ENCODE peak calls at places on chromosomes 12 and 14, in eight cellular contexts. N, F, W, Z, H, C, D and X are unnamed samples.

GRCh38 chr14:104517867-104518266 is 61.7 kb upstream of the C14orf180 start:
- DNase-seq in D (no peak), H (no peak), C (no peak), F (no peak), N (no peak), W (no peak), Z (no peak), X (no peak)

GRCh38 chr14:31449971-31450610 is 7.2 kb downstream of the DTD2 start:
- DNase-seq in F (peak; percentile 7), D (peak; percentile 33), C (peak; percentile 28), Z (peak; percentile 9), N (peak; percentile 39), H (peak; percentile 83), W (no peak), X (peak; percentile 61)

GRCh38 chr12:132318618-132319033 is 10.8 kb downstream of the GALNT9 start:
- DNase-seq in C (no peak), H (no peak), N (no peak), Z (no peak), D (no peak), F (no peak), W (no peak), X (no peak)

GRCh38 chr12:66594688-66595087 is 84.2 kb downstream of the GRIP1 start:
- DNase-seq in N (no peak), W (no peak), H (peak; percentile 23), Z (no peak), F (no peak), C (peak; percentile 44), D (no peak), X (no peak)

GRCh38 chr12:131946757-131947156 is 3.0 kb upstream of the EP400 start:
- DNase-seq in Z (no peak), D (no peak), H (no peak), N (no peak), F (no peak), W (no peak), C (no peak), X (no peak)

GRCh38 chr12:130431176-130431575 is 93.5 kb downstream of the PIWIL1 start:
- DNase-seq in D (no peak), N (no peak), W (no peak), C (no peak), F (no peak), H (no peak), Z (no peak), X (no peak)

GRCh38 chr14:41615011-41615595 is 8.4 kb downstream of the LRFN5 start:
- DNase-seq in C (no peak), D (no peak), W (no peak), Z (no peak), F (no peak), N (no peak), H (no peak), X (no peak)

GRCh38 chr12:57124259-57124877 is 3.9 kb upstream of the LRP1 start:
- DNase-seq in W (no peak), D (peak; percentile 88), Z (peak; percentile 83), F (peak; percentile 56), N (peak; percentile 74), H (peak; percentile 87), C (peak; percentile 55), X (peak; percentile 86)

GRCh38 chr12:71392521-71393145 is 47.0 kb upstream of the LGR5 start:
- DNase-seq in W (peak; percentile 45), H (peak; percentile 84), F (peak; percentile 72), C (peak; percentile 64), N (peak; percentile 72), Z (peak; percentile 74), D (peak; percentile 80), X (peak; percentile 87)

GRCh38 chr14:99253890-99254289 is 18.1 kb downstream of the BCL11B start:
- DNase-seq in F (no peak), Z (no peak), N (no peak), C (no peak), D (no peak), W (no peak), H (no peak), X (no peak)

GRCh38 chr12:16526693-16527092 is 79.3 kb downstream of the LMO3 start:
- DNase-seq in F (peak; percentile 2), H (peak; percentile 69), N (no peak), C (peak; percentile 70), Z (no peak), W (no peak), D (peak; percentile 34), X (peak; percentile 37)

GRCh38 chr12:112303004-112303403 is 79.2 kb downstream of the HECTD4 start:
- DNase-seq in C (peak; percentile 62), F (no peak), H (peak; percentile 65), W (peak; percentile 33), D (peak; percentile 19), N (peak; percentile 24), Z (no peak), X (no peak)

GRCh38 chr14:45810152-45810872 is 557.3 kb upstream of the MIS18BP1 start:
- DNase-seq in D (peak; percentile 23), C (no peak), H (peak; percentile 9), F (no peak), N (peak; percentile 10), Z (peak; percentile 31), W (no peak), X (peak; percentile 21)

GRCh38 chr12:91804533-91804932 is 341.1 kb downstream of the BTG1 start:
- DNase-seq in H (peak; percentile 39), C (peak; percentile 93), N (no peak), W (no peak), Z (no peak), D (peak; percentile 9), F (peak; percentile 81), X (no peak)

GRCh38 chr14:80211143-80212024 is at the start of gene DIO2:
- DNase-seq in C (no peak), W (no peak), F (no peak), D (peak; percentile 11), H (no peak), Z (peak; percentile 12), N (no peak), X (peak; percentile 9)

GRCh38 chr12:123231931-123232330 is 1.0 kb downstream of the MPHOSPH9 start:
- DNase-seq in H (no peak), N (no peak), F (no peak), W (no peak), D (no peak), Z (peak; percentile 27), C (no peak), X (no peak)

GRCh38 chr12:11071414-11071813 is 9.3 kb upstream of the TAS2R46 start:
- DNase-seq in N (no peak), H (no peak), Z (no peak), W (no peak), F (no peak), D (no peak), C (no peak), X (no peak)

GRCh38 chr12:43578782-43579181 is 26.8 kb upstream of the ADAMTS20 start:
- DNase-seq in F (no peak), C (peak; percentile 18), Z (no peak), D (peak; percentile 7), W (no peak), H (no peak), N (no peak), X (no peak)

DNA sequence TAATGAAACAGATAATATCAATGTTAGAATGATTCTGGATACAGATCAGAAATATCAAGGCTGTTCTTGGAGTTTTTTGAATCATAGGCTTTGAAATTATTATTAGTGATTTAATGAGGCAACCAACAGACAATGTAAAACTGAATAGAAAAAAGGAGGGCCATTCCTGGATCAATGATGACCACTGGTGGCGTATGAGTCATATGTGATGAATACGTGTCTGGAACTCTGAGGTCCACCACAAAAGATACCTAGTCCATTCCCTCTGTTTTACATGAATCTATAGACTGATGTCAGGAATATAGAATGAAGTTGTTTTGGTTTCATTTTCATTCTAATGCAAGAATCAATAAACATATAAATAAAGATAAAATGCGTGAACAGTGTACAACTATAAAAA is 78.3 kb upstream of the RTL1 start:
- DNase-seq in F (peak; percentile 35), N (no peak), H (peak; percentile 68), C (peak; percentile 59), W (no peak), Z (no peak), D (no peak), X (no peak)
- H3K4me3 ChIP-seq in F (no peak overlapping the region), N (no peak overlapping the region), H (no peak overlapping the region), C (no peak overlapping the region), W (no peak overlapping the region), Z (no peak overlapping the region), D (no peak overlapping the region), X (no peak overlapping the region)

DNA sequence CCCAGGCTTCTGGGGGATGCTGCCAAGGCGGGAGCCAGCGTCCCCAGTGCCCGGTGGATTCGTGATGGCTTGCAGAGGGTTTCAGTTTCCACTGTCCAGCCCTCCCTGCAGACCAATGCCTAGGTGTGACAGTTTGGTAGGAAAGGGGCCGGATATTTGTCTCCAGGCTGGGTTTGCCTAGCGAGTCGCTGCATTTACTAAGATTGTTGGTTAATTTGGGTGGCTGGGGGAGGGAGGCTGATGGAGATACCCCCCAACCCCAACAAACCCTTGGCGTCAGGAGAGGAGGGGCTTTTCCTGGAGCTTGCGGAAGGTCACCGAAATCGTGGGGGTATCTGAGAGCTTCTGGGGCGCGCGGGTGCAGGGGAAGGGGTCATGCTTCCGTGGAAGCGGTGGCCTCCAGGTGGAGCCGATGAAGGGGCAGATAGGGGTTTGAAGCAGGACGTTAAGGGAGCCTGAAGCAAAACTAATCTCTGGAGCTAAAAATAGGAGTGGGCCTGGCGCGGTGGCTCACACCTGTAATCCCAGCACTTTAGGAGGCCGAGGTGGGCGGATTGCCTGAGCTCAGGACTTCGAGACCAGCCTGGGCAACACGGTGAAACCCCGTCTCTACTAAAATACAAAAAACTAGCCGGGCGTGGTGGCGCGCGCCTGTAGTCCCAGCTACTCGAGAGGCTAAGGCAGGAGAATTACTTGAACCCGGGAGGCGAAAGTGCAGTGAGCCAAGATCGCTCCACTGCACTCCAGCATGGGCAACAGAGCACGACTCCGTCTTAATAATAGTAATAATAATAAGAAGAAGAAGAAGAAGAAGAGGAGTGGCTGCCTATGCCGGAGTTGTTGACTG is 1.1 kb upstream of the CDC42BPB start:
- DNase-seq in C (no peak), N (no peak), F (no peak), W (no peak), Z (no peak), D (peak; percentile 25), H (peak; percentile 13), X (no peak)
- H3K27ac ChIP-seq in C (peak overlapping the region; percentile 54), N (no peak overlapping the region), F (peak overlapping the region; percentile 79), W (peak overlapping the region; percentile 74), Z (no peak overlapping the region), D (peak overlapping the region; percentile 93), H (peak overlapping the region; percentile 47), X (peak overlapping the region; percentile 73)

DNA sequence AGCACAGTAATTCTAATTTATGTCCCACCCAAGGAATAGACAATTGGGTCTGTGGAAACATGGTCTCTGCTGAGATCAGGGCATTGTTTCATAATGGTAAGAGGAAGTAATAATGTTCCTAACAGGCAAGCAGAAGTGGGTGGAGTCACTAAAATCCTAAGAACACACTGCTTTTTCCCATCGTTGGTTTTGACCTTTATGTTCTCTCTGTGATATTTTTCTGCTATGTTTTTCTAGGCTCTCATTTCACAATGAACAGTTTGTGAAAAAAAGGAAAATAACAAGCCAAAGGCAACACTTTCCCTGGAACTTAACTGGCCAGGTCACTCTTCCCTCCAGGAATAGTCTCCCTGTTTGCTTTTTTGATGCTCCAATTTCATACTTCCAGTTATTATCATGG is 80.6 kb upstream of the OVCH1 start:
- DNase-seq in Z (no peak), C (no peak), F (no peak), N (no peak), D (no peak), W (no peak), H (no peak), X (no peak)
- TF ChIP-seq EZH2 in Z (no peak), C (no peak), F (no peak), N (no peak), D (no peak), W (no peak), H (no peak), X (no peak)

DNA sequence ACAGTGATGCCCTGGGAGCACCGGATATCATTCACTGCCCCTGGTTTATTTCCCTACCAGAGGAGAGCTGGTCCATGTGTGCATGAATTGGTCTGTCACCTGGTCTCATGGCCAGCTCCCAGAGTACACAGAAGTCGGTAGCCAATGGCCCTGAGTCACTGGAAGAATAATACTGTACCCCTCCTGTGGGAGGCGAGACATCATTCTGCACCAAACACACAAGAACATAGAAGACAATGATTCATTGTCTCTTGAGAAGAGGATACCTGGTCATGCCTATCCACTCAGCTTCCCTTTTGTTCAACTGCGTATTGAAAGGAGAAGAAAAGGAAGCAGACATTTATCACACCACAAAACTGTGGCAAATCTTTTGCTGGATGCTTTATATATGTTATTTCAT is 216.2 kb downstream of the DPF3 start:
- DNase-seq in F (no peak), Z (no peak), D (no peak), N (no peak), W (no peak), H (peak; percentile 69), C (peak; percentile 68), X (no peak)
- H3K4me3 ChIP-seq in F (no peak overlapping the region), Z (no peak overlapping the region), D (no peak overlapping the region), N (no peak overlapping the region), W (no peak overlapping the region), H (no peak overlapping the region), C (no peak overlapping the region), X (no peak overlapping the region)